ENCODE peak calls at places on chromosomes 1 and 21, in eight cellular contexts. X, D, M, Z, C, K, T and A are unnamed samples.

GRCh38 chr1:21270086-21270689 is 20.1 kb downstream of the ECE1 start:
- DNase-seq in X (peak), D (peak), M (peak), Z (peak), C (peak), K (peak), T (no peak), A (no peak)

GRCh38 chr1:173715538-173715844 is 710 bp downstream of the KLHL20 start:
- DNase-seq in X (no peak), D (no peak), M (no peak), Z (no peak), C (no peak), K (no peak), T (no peak), A (no peak)

GRCh38 chr1:6638226-6638625 is 13.6 kb downstream of the THAP3 start:
- DNase-seq in X (peak), D (peak), M (peak), Z (peak), C (peak), K (peak), T (no peak), A (peak)

GRCh38 chr1:18549131-18549530 is 68.4 kb downstream of the KLHDC7A start:
- DNase-seq in X (no peak), D (no peak), M (no peak), Z (no peak), C (no peak), K (no peak), T (no peak), A (no peak)

GRCh38 chr1:21870611-21871010 is 58.5 kb downstream of the LDLRAD2 start:
- DNase-seq in X (no peak), D (no peak), M (no peak), Z (no peak), C (no peak), K (no peak), T (no peak), A (no peak)

GRCh38 chr1:73800376-73800775 is 397.6 kb downstream of the LRRIQ3 start:
- DNase-seq in X (no peak), D (no peak), M (no peak), Z (peak), C (no peak), K (peak), T (peak), A (no peak)

GRCh38 chr1:22780696-22781095 is 70.1 kb downstream of the EPHB2 start:
- DNase-seq in X (no peak), D (no peak), M (peak), Z (peak), C (peak), K (peak), T (no peak), A (no peak)

GRCh38 chr1:157111396-157112165 is 12.0 kb upstream of the ETV3L start:
- DNase-seq in X (no peak), D (no peak), M (no peak), Z (no peak), C (no peak), K (no peak), T (no peak), A (no peak)

GRCh38 chr1:29310616-29311180 is 74.4 kb downstream of the PTPRU start:
- DNase-seq in X (no peak), D (peak), M (no peak), Z (no peak), C (no peak), K (no peak), T (no peak), A (no peak)

GRCh38 chr21:45821315-45822001 is 160.1 kb upstream of the COL6A1 start:
- DNase-seq in X (no peak), D (no peak), M (no peak), Z (no peak), C (no peak), K (no peak), T (no peak), A (no peak)

GRCh38 chr1:116478621-116479020 is 92.2 kb downstream of the CD58 start:
- DNase-seq in X (no peak), D (no peak), M (no peak), Z (no peak), C (no peak), K (no peak), T (no peak), A (no peak)

GRCh38 chr1:172545349-172546004 is 12.5 kb downstream of the SUCO start:
- DNase-seq in X (no peak), D (no peak), M (no peak), Z (no peak), C (no peak), K (no peak), T (no peak), A (no peak)

GRCh38 chr1:207579436-207579799 is 65.5 kb upstream of the CR1L start:
- DNase-seq in X (peak), D (no peak), M (peak), Z (peak), C (peak), K (peak), T (peak), A (peak)

GRCh38 chr21:30979054-30979453 is 59.2 kb downstream of the KRTAP19-8 start:
- DNase-seq in X (no peak), D (no peak), M (no peak), Z (no peak), C (no peak), K (no peak), T (no peak), A (no peak)

GRCh38 chr1:65009724-65010420 is 43.5 kb upstream of the JAK1 start:
- DNase-seq in X (no peak), D (no peak), M (no peak), Z (no peak), C (no peak), K (no peak), T (no peak), A (no peak)

GRCh38 chr1:171310661-171311087 is 3.3 kb upstream of the FMO4 start:
- DNase-seq in X (no peak), D (no peak), M (no peak), Z (no peak), C (no peak), K (peak), T (no peak), A (no peak)

GRCh38 chr21:38591138-38591537 is 92.9 kb upstream of the ERG start:
- DNase-seq in X (no peak), D (no peak), M (no peak), Z (no peak), C (no peak), K (no peak), T (no peak), A (no peak)

GRCh38 chr1:185170291-185170848 is 13.4 kb downstream of the SWT1 start:
- DNase-seq in X (peak), D (no peak), M (peak), Z (peak), C (peak), K (peak), T (no peak), A (no peak)